ENCODE peak calls at places on chromosomes 1 and 21, in four cellular contexts. One of them, this sample, is unnamed.

GRCh38 chr1:244074559-244075171 is 23.6 kb downstream of the ZBTB18 start:
- DNase-seq in HepG2: no peak
- DNase-seq in GM12878: no peak
- DNase-seq in K562: no peak
- DNase-seq in this sample: no peak

GRCh38 chr1:111813440-111814304 is 58.0 kb downstream of the DDX20 start:
- DNase-seq in HepG2: peak; percentile 19
- DNase-seq in GM12878: no peak
- DNase-seq in K562: peak; percentile 17
- DNase-seq in this sample: no peak

GRCh38 chr1:119410977-119411376 is 4.0 kb upstream of the HSD3B2 start:
- DNase-seq in HepG2: no peak
- DNase-seq in GM12878: no peak
- DNase-seq in K562: no peak
- DNase-seq in this sample: no peak

GRCh38 chr1:205783904-205784303 is 8.6 kb upstream of the RAB29 start:
- DNase-seq in HepG2: no peak
- DNase-seq in GM12878: no peak
- DNase-seq in K562: no peak
- DNase-seq in this sample: no peak

GRCh38 chr1:23977187-23977853 is 2.8 kb downstream of the SRSF10 start:
- DNase-seq in HepG2: no peak
- DNase-seq in GM12878: no peak
- DNase-seq in K562: no peak
- DNase-seq in this sample: no peak

GRCh38 chr21:28822882-28823335 is 169.8 kb downstream of the LTN1 start:
- DNase-seq in HepG2: peak; percentile 3
- DNase-seq in GM12878: no peak
- DNase-seq in K562: no peak
- DNase-seq in this sample: peak; percentile 59

GRCh38 chr1:176785046-176785445 is 322.1 kb downstream of the PAPPA2 start:
- DNase-seq in HepG2: no peak
- DNase-seq in GM12878: no peak
- DNase-seq in K562: no peak
- DNase-seq in this sample: no peak

GRCh38 chr1:212415107-212415841 is 588 bp upstream of the PACC1 start:
- DNase-seq in HepG2: no peak
- DNase-seq in GM12878: no peak
- DNase-seq in K562: peak; percentile 50
- DNase-seq in this sample: no peak

GRCh38 chr21:43206231-43207042 is 37.6 kb downstream of the CRYAA start:
- DNase-seq in HepG2: no peak
- DNase-seq in GM12878: no peak
- DNase-seq in K562: no peak
- DNase-seq in this sample: no peak

GRCh38 chr1:223403184-223403815 is 10.1 kb downstream of the CCDC185 start:
- DNase-seq in HepG2: no peak
- DNase-seq in GM12878: no peak
- DNase-seq in K562: peak; percentile 44
- DNase-seq in this sample: no peak

GRCh38 chr1:62981434-62981833 is 197.5 kb downstream of the ATG4C start:
- DNase-seq in HepG2: no peak
- DNase-seq in GM12878: no peak
- DNase-seq in K562: no peak
- DNase-seq in this sample: no peak

GRCh38 chr1:62978056-62978455 is 194.1 kb downstream of the ATG4C start:
- DNase-seq in HepG2: no peak
- DNase-seq in GM12878: no peak
- DNase-seq in K562: no peak
- DNase-seq in this sample: no peak

GRCh38 chr1:62977321-62977720 is 193.4 kb downstream of the ATG4C start:
- DNase-seq in HepG2: no peak
- DNase-seq in GM12878: no peak
- DNase-seq in K562: no peak
- DNase-seq in this sample: no peak
- TF ChIP-seq FOXK2 in HepG2: no peak
- TF ChIP-seq FOXK2 in GM12878: no peak
- TF ChIP-seq FOXK2 in K562: no peak
- TF ChIP-seq FOXK2 in this sample: no peak

GRCh38 chr1:91609571-91609970 is 108.9 kb downstream of the CDC7 start:
- DNase-seq in HepG2: no peak
- DNase-seq in GM12878: no peak
- DNase-seq in K562: no peak
- DNase-seq in this sample: no peak

GRCh38 chr1:91606546-91607078 is 106.0 kb downstream of the CDC7 start:
- DNase-seq in HepG2: peak; percentile 41
- DNase-seq in GM12878: no peak
- DNase-seq in K562: no peak
- DNase-seq in this sample: no peak

GRCh38 chr1:91610102-91610501 is 109.5 kb downstream of the CDC7 start:
- DNase-seq in HepG2: no peak
- DNase-seq in GM12878: no peak
- DNase-seq in K562: no peak
- DNase-seq in this sample: no peak

GRCh38 chr1:91610829-91611228 is 110.2 kb downstream of the CDC7 start:
- DNase-seq in HepG2: no peak
- DNase-seq in GM12878: no peak
- DNase-seq in K562: peak; percentile 42
- DNase-seq in this sample: no peak

DNA sequence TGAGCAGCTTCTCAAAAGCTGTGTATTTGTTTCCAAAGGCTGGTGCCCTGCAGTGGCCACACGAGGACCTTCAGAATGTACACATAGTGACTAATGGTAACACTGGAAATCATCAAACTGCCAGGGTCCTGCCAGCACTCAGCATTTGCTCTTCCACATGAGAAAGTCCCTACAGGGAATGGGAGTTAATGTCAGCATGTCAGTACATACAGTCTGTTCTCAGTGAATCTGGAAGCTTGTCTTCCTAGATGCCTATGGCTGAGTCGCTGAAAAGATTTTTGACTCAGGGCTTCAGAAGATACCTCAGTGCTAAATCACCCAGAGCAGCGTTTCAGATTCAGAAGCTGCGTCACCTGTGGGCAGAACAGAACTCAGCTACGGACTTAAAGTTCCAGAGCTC is 108.2 kb downstream of the CDC7 start:
- DNase-seq in HepG2: no peak
- DNase-seq in GM12878: no peak
- DNase-seq in K562: no peak
- DNase-seq in this sample: no peak
- TF ChIP-seq SP1 in HepG2: no peak
- TF ChIP-seq SP1 in GM12878: no peak
- TF ChIP-seq SP1 in K562: no peak
- TF ChIP-seq SP1 in this sample: no peak

GRCh38 chr1:59393211-59394180 is 96.6 kb downstream of the FGGY start:
- DNase-seq in HepG2: peak; percentile 50
- DNase-seq in GM12878: no peak
- DNase-seq in K562: peak; percentile 73
- DNase-seq in this sample: peak; percentile 61
- TF ChIP-seq FOXK2 in HepG2: no peak
- TF ChIP-seq FOXK2 in GM12878: no peak
- TF ChIP-seq FOXK2 in K562: peak; percentile 46
- TF ChIP-seq FOXK2 in this sample: no peak

GRCh38 chr1:168687796-168688195 is 41.2 kb downstream of the DPT start:
- DNase-seq in HepG2: peak; percentile 46
- DNase-seq in GM12878: no peak
- DNase-seq in K562: peak; percentile 8
- DNase-seq in this sample: peak; percentile 56
- TF ChIP-seq SP1 in HepG2: no peak
- TF ChIP-seq SP1 in GM12878: no peak
- TF ChIP-seq SP1 in K562: no peak
- TF ChIP-seq SP1 in this sample: no peak